ENCODE peak calls at places on chromosomes 7 and 10, in ten cellular contexts. One of them, this sample, is unnamed.

GRCh38 chr7:40800771-40801170 is 666.0 kb downstream of the SUGCT start:
- DNase-seq in GM23338: no peak
- DNase-seq in PC-9: no peak
- DNase-seq in psoas muscle: peak
- DNase-seq in GM10248: no peak
- DNase-seq in thoracic aorta: no peak
- DNase-seq in stomach: no peak
- DNase-seq in left ventricle myocardium inferior: peak
- DNase-seq in HFF-Myc: no peak
- DNase-seq in GM12865: no peak
- DNase-seq in this sample: no peak

GRCh38 chr7:25926009-25926408 is 226.0 kb upstream of the NFE2L3 start:
- DNase-seq in psoas muscle: no peak
- DNase-seq in thoracic aorta: no peak
- DNase-seq in left ventricle myocardium inferior: no peak
- DNase-seq in GM10248: no peak
- DNase-seq in stomach: peak
- DNase-seq in HFF-Myc: no peak
- DNase-seq in PC-9: no peak
- DNase-seq in GM12865: no peak
- DNase-seq in GM23338: no peak
- DNase-seq in this sample: no peak

GRCh38 chr7:19113855-19114590 is 3.4 kb downstream of the TWIST1 start:
- DNase-seq in psoas muscle: no peak
- DNase-seq in GM23338: no peak
- DNase-seq in GM10248: no peak
- DNase-seq in PC-9: no peak
- DNase-seq in HFF-Myc: no peak
- DNase-seq in stomach: no peak
- DNase-seq in GM12865: no peak
- DNase-seq in thoracic aorta: no peak
- DNase-seq in left ventricle myocardium inferior: no peak
- DNase-seq in this sample: no peak

GRCh38 chr7:157609932-157610640 is 273.3 kb downstream of the DNAJB6 start:
- DNase-seq in GM10248: no peak
- DNase-seq in PC-9: no peak
- DNase-seq in stomach: no peak
- DNase-seq in left ventricle myocardium inferior: no peak
- DNase-seq in psoas muscle: no peak
- DNase-seq in GM23338: no peak
- DNase-seq in GM12865: no peak
- DNase-seq in thoracic aorta: no peak
- DNase-seq in HFF-Myc: no peak
- DNase-seq in this sample: no peak

GRCh38 chr7:33905389-33906032 is at the start of gene BMPER:
- DNase-seq in stomach: peak
- DNase-seq in HFF-Myc: no peak
- DNase-seq in GM23338: peak
- DNase-seq in PC-9: peak
- DNase-seq in psoas muscle: peak
- DNase-seq in GM10248: peak
- DNase-seq in thoracic aorta: no peak
- DNase-seq in left ventricle myocardium inferior: peak
- DNase-seq in GM12865: no peak
- DNase-seq in this sample: no peak

GRCh38 chr10:90834326-90834725 is 23.5 kb downstream of the HTR7 start:
- DNase-seq in HFF-Myc: no peak
- DNase-seq in GM12865: no peak
- DNase-seq in GM23338: no peak
- DNase-seq in PC-9: no peak
- DNase-seq in stomach: no peak
- DNase-seq in left ventricle myocardium inferior: no peak
- DNase-seq in psoas muscle: no peak
- DNase-seq in GM10248: no peak
- DNase-seq in thoracic aorta: no peak
- DNase-seq in this sample: no peak

GRCh38 chr7:131355917-131356777 is 28.5 kb downstream of the MKLN1 start:
- DNase-seq in thoracic aorta: no peak
- DNase-seq in left ventricle myocardium inferior: no peak
- DNase-seq in GM23338: no peak
- DNase-seq in GM10248: no peak
- DNase-seq in PC-9: no peak
- DNase-seq in psoas muscle: no peak
- DNase-seq in stomach: peak
- DNase-seq in HFF-Myc: no peak
- DNase-seq in GM12865: no peak
- DNase-seq in this sample: no peak

GRCh38 chr7:68706291-68706690 is 892.0 kb upstream of the AUTS2 start:
- DNase-seq in HFF-Myc: no peak
- DNase-seq in left ventricle myocardium inferior: no peak
- DNase-seq in GM12865: no peak
- DNase-seq in psoas muscle: no peak
- DNase-seq in PC-9: peak
- DNase-seq in GM10248: no peak
- DNase-seq in GM23338: no peak
- DNase-seq in thoracic aorta: no peak
- DNase-seq in stomach: no peak
- DNase-seq in this sample: no peak

GRCh38 chr10:7583626-7584025 is 83.1 kb downstream of the ITIH5 start:
- DNase-seq in psoas muscle: no peak
- DNase-seq in GM12865: no peak
- DNase-seq in HFF-Myc: no peak
- DNase-seq in PC-9: no peak
- DNase-seq in GM10248: no peak
- DNase-seq in thoracic aorta: no peak
- DNase-seq in GM23338: no peak
- DNase-seq in left ventricle myocardium inferior: no peak
- DNase-seq in stomach: no peak
- DNase-seq in this sample: no peak

GRCh38 chr10:130049244-130049643 is 61.4 kb downstream of the C10orf143 start:
- DNase-seq in psoas muscle: no peak
- DNase-seq in stomach: no peak
- DNase-seq in left ventricle myocardium inferior: no peak
- DNase-seq in PC-9: no peak
- DNase-seq in GM23338: no peak
- DNase-seq in GM10248: no peak
- DNase-seq in thoracic aorta: no peak
- DNase-seq in GM12865: no peak
- DNase-seq in HFF-Myc: no peak
- DNase-seq in this sample: no peak

GRCh38 chr10:63480237-63480636 is 14.5 kb upstream of the JMJD1C start:
- DNase-seq in HFF-Myc: no peak
- DNase-seq in thoracic aorta: no peak
- DNase-seq in GM23338: no peak
- DNase-seq in GM10248: no peak
- DNase-seq in PC-9: no peak
- DNase-seq in stomach: no peak
- DNase-seq in GM12865: no peak
- DNase-seq in left ventricle myocardium inferior: no peak
- DNase-seq in psoas muscle: no peak
- DNase-seq in this sample: no peak

GRCh38 chr10:3095373-3096139 is 28.2 kb downstream of the PFKP start:
- DNase-seq in HFF-Myc: peak
- DNase-seq in psoas muscle: no peak
- DNase-seq in left ventricle myocardium inferior: no peak
- DNase-seq in thoracic aorta: peak
- DNase-seq in GM23338: no peak
- DNase-seq in stomach: no peak
- DNase-seq in GM12865: peak
- DNase-seq in GM10248: no peak
- DNase-seq in PC-9: peak
- DNase-seq in this sample: no peak

GRCh38 chr10:50512743-50513416 is 110.9 kb downstream of the SGMS1 start:
- DNase-seq in GM12865: peak
- DNase-seq in PC-9: no peak
- DNase-seq in HFF-Myc: no peak
- DNase-seq in left ventricle myocardium inferior: no peak
- DNase-seq in GM23338: no peak
- DNase-seq in stomach: no peak
- DNase-seq in thoracic aorta: no peak
- DNase-seq in psoas muscle: no peak
- DNase-seq in GM10248: peak
- DNase-seq in this sample: peak

GRCh38 chr10:17113346-17113745 is 16.3 kb downstream of the CUBN start:
- DNase-seq in stomach: no peak
- DNase-seq in thoracic aorta: no peak
- DNase-seq in left ventricle myocardium inferior: no peak
- DNase-seq in GM10248: no peak
- DNase-seq in GM12865: no peak
- DNase-seq in PC-9: no peak
- DNase-seq in psoas muscle: no peak
- DNase-seq in HFF-Myc: no peak
- DNase-seq in GM23338: no peak
- DNase-seq in this sample: no peak

GRCh38 chr10:17112566-17112965 is 17.0 kb downstream of the CUBN start:
- DNase-seq in psoas muscle: no peak
- DNase-seq in GM23338: no peak
- DNase-seq in GM10248: no peak
- DNase-seq in HFF-Myc: no peak
- DNase-seq in PC-9: no peak
- DNase-seq in GM12865: no peak
- DNase-seq in stomach: no peak
- DNase-seq in left ventricle myocardium inferior: no peak
- DNase-seq in thoracic aorta: no peak
- DNase-seq in this sample: no peak

GRCh38 chr10:17116193-17116592 is 13.4 kb downstream of the CUBN start:
- DNase-seq in HFF-Myc: no peak
- DNase-seq in psoas muscle: no peak
- DNase-seq in GM23338: no peak
- DNase-seq in thoracic aorta: no peak
- DNase-seq in stomach: no peak
- DNase-seq in GM12865: no peak
- DNase-seq in left ventricle myocardium inferior: no peak
- DNase-seq in PC-9: no peak
- DNase-seq in GM10248: no peak
- DNase-seq in this sample: no peak

GRCh38 chr10:17113889-17114288 is 15.7 kb downstream of the CUBN start:
- DNase-seq in GM12865: no peak
- DNase-seq in GM10248: no peak
- DNase-seq in psoas muscle: peak
- DNase-seq in PC-9: no peak
- DNase-seq in GM23338: no peak
- DNase-seq in HFF-Myc: no peak
- DNase-seq in thoracic aorta: no peak
- DNase-seq in left ventricle myocardium inferior: peak
- DNase-seq in stomach: no peak
- DNase-seq in this sample: no peak

GRCh38 chr10:17115683-17116082 is 13.9 kb downstream of the CUBN start:
- DNase-seq in GM12865: no peak
- DNase-seq in GM10248: no peak
- DNase-seq in psoas muscle: no peak
- DNase-seq in GM23338: peak
- DNase-seq in left ventricle myocardium inferior: no peak
- DNase-seq in PC-9: peak
- DNase-seq in stomach: no peak
- DNase-seq in thoracic aorta: no peak
- DNase-seq in HFF-Myc: no peak
- DNase-seq in this sample: no peak
- TF ChIP-seq CTCF in GM12865: no peak
- TF ChIP-seq CTCF in GM10248: no peak
- TF ChIP-seq CTCF in psoas muscle: no peak
- TF ChIP-seq CTCF in GM23338: no peak
- TF ChIP-seq CTCF in left ventricle myocardium inferior: no peak
- TF ChIP-seq CTCF in PC-9: no peak
- TF ChIP-seq CTCF in stomach: no peak
- TF ChIP-seq CTCF in thoracic aorta: no peak
- TF ChIP-seq CTCF in HFF-Myc: no peak
- TF ChIP-seq CTCF in this sample: no peak

DNA sequence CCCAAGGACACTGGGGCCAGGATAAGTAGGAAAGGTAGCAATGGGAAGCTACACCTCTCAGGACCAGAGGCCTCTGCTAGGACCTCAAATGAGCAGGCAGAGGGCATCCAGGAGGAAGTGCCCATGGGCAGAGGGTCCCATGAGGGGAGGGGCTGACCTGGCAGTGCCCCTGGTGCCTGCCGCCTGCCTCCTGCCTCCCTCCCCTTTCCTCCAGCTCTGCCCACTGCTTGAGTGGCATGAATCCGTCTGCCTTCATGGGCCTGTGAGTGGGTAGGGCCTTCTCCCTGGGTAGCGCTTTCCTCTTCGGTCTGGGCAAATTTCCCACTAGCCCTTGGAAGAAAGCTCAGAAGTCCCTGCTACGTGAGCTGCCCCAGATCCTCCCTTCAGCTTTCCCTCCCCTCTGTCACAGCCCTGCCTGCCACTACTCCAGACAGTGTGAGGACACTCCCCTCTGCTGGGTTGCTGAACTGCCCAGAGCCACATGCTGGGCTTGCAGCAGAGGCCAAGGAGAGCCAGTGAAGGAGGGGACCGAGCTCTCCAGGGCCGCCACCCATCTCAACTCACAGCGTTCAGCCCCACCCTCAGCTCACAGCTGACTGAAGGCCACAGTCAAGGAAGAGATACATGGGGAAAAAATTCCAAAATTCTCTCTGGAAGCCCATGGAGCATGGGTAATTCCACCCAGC is 141.4 kb downstream of the ARHGAP22 start:
- DNase-seq in GM23338: no peak
- DNase-seq in stomach: peak
- DNase-seq in thoracic aorta: no peak
- DNase-seq in left ventricle myocardium inferior: no peak
- DNase-seq in psoas muscle: no peak
- DNase-seq in HFF-Myc: no peak
- DNase-seq in GM12865: no peak
- DNase-seq in GM10248: no peak
- DNase-seq in PC-9: peak
- DNase-seq in this sample: no peak
- TF ChIP-seq CTCF in GM23338: no peak
- TF ChIP-seq CTCF in stomach: no peak
- TF ChIP-seq CTCF in thoracic aorta: no peak
- TF ChIP-seq CTCF in left ventricle myocardium inferior: no peak
- TF ChIP-seq CTCF in psoas muscle: no peak
- TF ChIP-seq CTCF in HFF-Myc: no peak
- TF ChIP-seq CTCF in GM12865: no peak
- TF ChIP-seq CTCF in GM10248: no peak
- TF ChIP-seq CTCF in PC-9: no peak
- TF ChIP-seq CTCF in this sample: no peak

GRCh38 chr10:79303631-79304478 is 43.4 kb upstream of the PPIF start:
- DNase-seq in GM23338: no peak
- DNase-seq in PC-9: no peak
- DNase-seq in GM12865: no peak
- DNase-seq in GM10248: no peak
- DNase-seq in thoracic aorta: no peak
- DNase-seq in psoas muscle: peak
- DNase-seq in left ventricle myocardium inferior: no peak
- DNase-seq in stomach: no peak
- DNase-seq in HFF-Myc: no peak
- DNase-seq in this sample: no peak
- TF ChIP-seq CTCF in GM23338: no peak
- TF ChIP-seq CTCF in PC-9: no peak
- TF ChIP-seq CTCF in GM12865: no peak
- TF ChIP-seq CTCF in GM10248: no peak
- TF ChIP-seq CTCF in thoracic aorta: no peak
- TF ChIP-seq CTCF in psoas muscle: no peak
- TF ChIP-seq CTCF in left ventricle myocardium inferior: no peak
- TF ChIP-seq CTCF in stomach: no peak
- TF ChIP-seq CTCF in HFF-Myc: no peak
- TF ChIP-seq CTCF in this sample: no peak

DNA sequence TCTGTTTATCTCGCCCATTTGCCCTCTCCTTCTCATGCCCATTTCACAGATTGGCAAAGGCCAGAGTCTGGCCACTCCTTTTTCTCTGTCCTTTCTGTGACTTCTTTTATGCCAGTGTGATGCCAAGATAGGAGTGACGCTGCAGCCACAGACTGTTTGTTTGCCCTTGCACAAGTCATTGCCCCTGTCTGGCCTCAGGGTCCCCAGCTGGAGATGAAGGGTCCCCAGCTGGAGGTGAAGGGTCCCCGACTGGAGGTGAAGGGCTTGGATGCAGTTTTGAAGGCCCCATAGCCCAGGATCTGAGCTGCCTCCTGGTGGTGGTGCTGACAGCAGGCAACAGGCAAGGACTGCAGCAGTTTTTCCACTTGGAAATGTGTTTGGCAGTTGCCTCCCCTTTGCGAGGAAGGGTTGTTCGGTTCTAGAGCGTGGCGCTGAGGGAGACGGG is 50.8 kb upstream of the SLC29A3 start:
- DNase-seq in PC-9: peak
- DNase-seq in GM23338: peak
- DNase-seq in GM12865: no peak
- DNase-seq in GM10248: no peak
- DNase-seq in left ventricle myocardium inferior: no peak
- DNase-seq in thoracic aorta: no peak
- DNase-seq in stomach: no peak
- DNase-seq in psoas muscle: no peak
- DNase-seq in HFF-Myc: no peak
- DNase-seq in this sample: no peak
- TF ChIP-seq CTCF in PC-9: peak
- TF ChIP-seq CTCF in GM23338: peak
- TF ChIP-seq CTCF in GM12865: peak
- TF ChIP-seq CTCF in GM10248: no peak
- TF ChIP-seq CTCF in left ventricle myocardium inferior: peak
- TF ChIP-seq CTCF in thoracic aorta: peak
- TF ChIP-seq CTCF in stomach: peak
- TF ChIP-seq CTCF in psoas muscle: peak
- TF ChIP-seq CTCF in HFF-Myc: peak
- TF ChIP-seq CTCF in this sample: peak